ENCODE peak calls at places on chromosome 5, in seven cellular contexts. One of them, this sample, is unnamed. For H3K4me1, the result is how much of the 10 kb centered on the place peaks cover.

GRCh38 chr5:130066644-130067043 is 162.4 kb downstream of the CHSY3 start:
- DNase-seq in IMR-90: no peak
- DNase-seq in GM12878: no peak
- DNase-seq in HCT116: no peak
- DNase-seq in HepG2: no peak
- DNase-seq in A549: no peak
- DNase-seq in H1: no peak
- DNase-seq in this sample: no peak

GRCh38 chr5:35337332-35338168 is 107.3 kb upstream of the PRLR start:
- DNase-seq in IMR-90: no peak
- DNase-seq in HCT116: no peak
- DNase-seq in GM12878: no peak
- DNase-seq in A549: no peak
- DNase-seq in HepG2: no peak
- DNase-seq in H1: no peak
- DNase-seq in this sample: no peak

GRCh38 chr5:44933686-44934085 is 124.9 kb downstream of the MRPS30 start:
- DNase-seq in A549: no peak
- DNase-seq in GM12878: no peak
- DNase-seq in HCT116: no peak
- DNase-seq in IMR-90: no peak
- DNase-seq in HepG2: no peak
- DNase-seq in H1: no peak
- DNase-seq in this sample: no peak

GRCh38 chr5:42423285-42424152 is at the start of gene GHR:
- DNase-seq in A549: peak
- DNase-seq in H1: peak
- DNase-seq in HCT116: peak
- DNase-seq in IMR-90: peak
- DNase-seq in HepG2: peak
- DNase-seq in GM12878: no peak
- DNase-seq in this sample: peak

GRCh38 chr5:15794117-15794985 is 294.4 kb downstream of the FBXL7 start:
- DNase-seq in HCT116: no peak
- DNase-seq in GM12878: no peak
- DNase-seq in A549: no peak
- DNase-seq in H1: no peak
- DNase-seq in IMR-90: peak
- DNase-seq in HepG2: no peak
- DNase-seq in this sample: no peak

GRCh38 chr5:171857537-171857936 is 71.9 kb downstream of the SMIM23 start:
- DNase-seq in IMR-90: no peak
- DNase-seq in A549: no peak
- DNase-seq in H1: no peak
- DNase-seq in GM12878: no peak
- DNase-seq in HepG2: no peak
- DNase-seq in HCT116: no peak
- DNase-seq in this sample: no peak

GRCh38 chr5:38528162-38528703 is 28.2 kb downstream of the LIFR start:
- DNase-seq in GM12878: no peak
- DNase-seq in H1: no peak
- DNase-seq in HCT116: no peak
- DNase-seq in HepG2: peak
- DNase-seq in IMR-90: no peak
- DNase-seq in A549: no peak
- DNase-seq in this sample: no peak

GRCh38 chr5:42963412-42963811 is 76.7 kb downstream of the ANXA2R start:
- DNase-seq in HepG2: no peak
- DNase-seq in GM12878: no peak
- DNase-seq in HCT116: no peak
- DNase-seq in A549: no peak
- DNase-seq in IMR-90: no peak
- DNase-seq in H1: no peak
- DNase-seq in this sample: no peak

GRCh38 chr5:173928871-173929574 is 40.9 kb downstream of the CPEB4 start:
- DNase-seq in IMR-90: no peak
- DNase-seq in HepG2: no peak
- DNase-seq in HCT116: no peak
- DNase-seq in H1: no peak
- DNase-seq in A549: no peak
- DNase-seq in GM12878: no peak
- DNase-seq in this sample: no peak

GRCh38 chr5:31707294-31707693 is 68.4 kb downstream of the PDZD2 start:
- DNase-seq in IMR-90: no peak
- DNase-seq in GM12878: no peak
- DNase-seq in HepG2: no peak
- DNase-seq in H1: no peak
- DNase-seq in HCT116: no peak
- DNase-seq in A549: peak
- DNase-seq in this sample: no peak
- TF ChIP-seq CEBPB in IMR-90: no peak
- TF ChIP-seq CEBPB in GM12878: no peak
- TF ChIP-seq CEBPB in HepG2: no peak
- TF ChIP-seq CEBPB in H1: no peak
- TF ChIP-seq CEBPB in HCT116: no peak
- TF ChIP-seq CEBPB in A549: no peak
- TF ChIP-seq CEBPB in this sample: no peak

DNA sequence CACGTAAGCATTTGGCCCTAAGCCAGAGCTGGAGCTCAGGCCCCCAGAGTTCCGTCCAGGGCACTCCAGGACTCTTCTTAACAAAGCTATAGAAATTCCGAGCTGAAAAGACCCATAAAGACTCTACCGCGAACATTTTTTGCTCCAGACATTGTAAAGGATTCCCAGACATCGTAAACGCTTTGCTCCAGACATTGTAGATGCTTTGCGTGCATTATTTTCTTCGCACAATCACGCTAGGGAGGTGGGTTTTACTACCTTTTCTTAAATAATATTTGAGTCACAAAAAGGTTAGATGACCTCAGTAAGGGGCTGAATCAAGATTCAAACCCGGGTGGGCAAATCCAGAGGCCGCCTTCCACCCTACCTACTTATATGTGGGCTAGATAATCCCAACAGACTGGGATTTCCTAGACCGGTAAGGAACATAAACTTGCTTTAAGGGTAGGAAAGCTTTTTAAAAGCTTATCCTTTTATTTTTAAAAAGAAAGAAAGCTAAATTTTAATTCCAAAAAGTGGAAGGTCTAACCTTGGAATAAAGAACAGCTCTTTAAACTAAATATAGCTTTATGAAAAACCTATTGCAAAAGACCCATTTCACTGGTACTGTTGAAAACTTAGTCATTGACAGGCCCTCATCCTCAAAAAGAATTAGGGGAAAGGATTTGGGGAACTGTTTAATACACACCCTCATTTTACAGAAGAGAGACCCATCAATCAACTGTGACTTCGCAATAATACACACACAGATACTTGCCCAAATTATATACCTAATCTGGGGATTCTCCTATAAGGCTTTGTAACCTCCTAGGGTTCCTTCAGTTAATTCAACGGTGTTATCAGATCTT is 816 bp upstream of the TNIP1 start:
- DNase-seq in HCT116: no peak
- DNase-seq in HepG2: peak
- DNase-seq in H1: no peak
- DNase-seq in GM12878: no peak
- DNase-seq in A549: no peak
- DNase-seq in IMR-90: peak
- DNase-seq in this sample: peak
- H3K4me1 ChIP-seq in HCT116: under half
- H3K4me1 ChIP-seq in HepG2: half or more
- H3K4me1 ChIP-seq in H1: under half
- H3K4me1 ChIP-seq in GM12878: under half
- H3K4me1 ChIP-seq in A549: half or more
- H3K4me1 ChIP-seq in IMR-90: under half
- H3K4me1 ChIP-seq in this sample: under half

GRCh38 chr5:82092-82491 is 9.9 kb upstream of the PLEKHG4B start:
- DNase-seq in HCT116: no peak
- DNase-seq in HepG2: peak
- DNase-seq in IMR-90: peak
- DNase-seq in A549: peak
- DNase-seq in H1: peak
- DNase-seq in GM12878: no peak
- DNase-seq in this sample: no peak
- TF ChIP-seq CEBPB in HCT116: no peak
- TF ChIP-seq CEBPB in HepG2: no peak
- TF ChIP-seq CEBPB in IMR-90: no peak
- TF ChIP-seq CEBPB in A549: no peak
- TF ChIP-seq CEBPB in H1: no peak
- TF ChIP-seq CEBPB in GM12878: no peak
- TF ChIP-seq CEBPB in this sample: no peak

GRCh38 chr5:142131394-142131793 is 22.8 kb downstream of the NDFIP1 start:
- DNase-seq in IMR-90: no peak
- DNase-seq in H1: no peak
- DNase-seq in A549: no peak
- DNase-seq in GM12878: no peak
- DNase-seq in HepG2: no peak
- DNase-seq in HCT116: no peak
- DNase-seq in this sample: no peak
- H3K4me1 ChIP-seq in IMR-90: under half
- H3K4me1 ChIP-seq in H1: under half
- H3K4me1 ChIP-seq in A549: under half
- H3K4me1 ChIP-seq in GM12878: under half
- H3K4me1 ChIP-seq in HepG2: under half
- H3K4me1 ChIP-seq in HCT116: under half
- H3K4me1 ChIP-seq in this sample: under half